ENCODE peak calls at places on chromosome 5, in six cellular contexts. U is epithelial cell of proximal tubule, W is tibial artery, Z is HFF-Myc, B is mucosa of descending colon, Q is AG10803. V is an unnamed sample.
A peak's percentile ranks its signal among the peaks of the same experiment; 100 is the strongest.

GRCh38 chr5:37789991-37790390 is 49.9 kb downstream of the GDNF start:
- DNase-seq in B (no peak), Q (peak; percentile 95), Z (no peak), W (no peak), U (peak; percentile 52), V (no peak)

GRCh38 chr5:96963267-96963666 is 27.4 kb downstream of the LNPEP start:
- DNase-seq in Z (peak; percentile 15), Q (peak; percentile 79), B (no peak), W (peak; percentile 74), U (no peak), V (peak; percentile 25)

GRCh38 chr5:87400305-87400899 is 12.3 kb downstream of the CCNH start:
- DNase-seq in Q (peak; percentile 45), B (no peak), W (no peak), U (no peak), Z (no peak), V (peak; percentile 50)

GRCh38 chr5:43106290-43106638 is 14.4 kb upstream of the ZNF131 start:
- DNase-seq in Z (no peak), U (no peak), B (no peak), W (no peak), Q (no peak), V (no peak)

GRCh38 chr5:33595303-33595702 is 154.5 kb downstream of the TARS1 start:
- DNase-seq in Q (no peak), B (no peak), Z (no peak), W (no peak), U (no peak), V (no peak)

GRCh38 chr5:102307232-102307631 is 11.1 kb upstream of the SLCO4C1 start:
- DNase-seq in B (no peak), W (no peak), Z (no peak), U (no peak), Q (no peak), V (no peak)

GRCh38 chr5:97408331-97408730 is 225.3 kb upstream of the RIOK2 start:
- DNase-seq in Z (no peak), B (no peak), Q (no peak), U (no peak), W (no peak), V (no peak)

GRCh38 chr5:151825445-151825844 is 53.7 kb downstream of the G3BP1 start:
- DNase-seq in U (no peak), B (peak; percentile 30), Q (peak; percentile 82), W (peak; percentile 45), Z (peak; percentile 69), V (peak; percentile 69)

GRCh38 chr5:108623826-108624225 is 123.9 kb upstream of the FER start:
- DNase-seq in Z (no peak), W (no peak), U (no peak), Q (no peak), B (no peak), V (no peak)

GRCh38 chr5:72465601-72466563 is 41.3 kb downstream of the ZNF366 start:
- DNase-seq in B (no peak), Z (no peak), Q (peak; percentile 48), U (no peak), W (no peak), V (no peak)

GRCh38 chr5:15245913-15246312 is 254.1 kb upstream of the FBXL7 start:
- DNase-seq in W (no peak), B (no peak), U (no peak), Z (no peak), Q (no peak), V (no peak)

GRCh38 chr5:157115502-157115901 is 6.7 kb upstream of the HAVCR2 start:
- DNase-seq in U (no peak), Q (no peak), Z (no peak), W (no peak), B (no peak), V (no peak)

GRCh38 chr5:64635056-64635686 is 55.1 kb upstream of the SHISAL2B start:
- DNase-seq in U (no peak), W (no peak), Z (peak; percentile 29), B (no peak), Q (peak; percentile 24), V (peak; percentile 44)

GRCh38 chr5:126519637-126520592 is 75.1 kb downstream of the ALDH7A1 start:
- DNase-seq in W (no peak), U (no peak), B (no peak), Q (peak; percentile 36), Z (no peak), V (no peak)

GRCh38 chr5:53874409-53874808 is 314.0 kb downstream of the NDUFS4 start:
- DNase-seq in Z (no peak), U (peak; percentile 52), Q (peak; percentile 25), B (no peak), W (no peak), V (peak; percentile 4)

GRCh38 chr5:150317048-150318003 is 14.6 kb upstream of the ARSI start:
- DNase-seq in Z (peak; percentile 75), U (peak; percentile 94), W (no peak), Q (peak; percentile 85), B (no peak), V (no peak)

GRCh38 chr5:181217805-181218065 is 5.3 kb upstream of the TRIM41 start:
- DNase-seq in W (no peak), B (peak; percentile 62), Z (no peak), Q (no peak), U (no peak), V (peak; percentile 31)

GRCh38 chr5:113128082-113128481 is 151.5 kb downstream of the DCP2 start:
- DNase-seq in U (no peak), Z (no peak), B (no peak), W (no peak), Q (no peak), V (no peak)

GRCh38 chr5:176389114-176389768 is 690 bp downstream of the HIGD2A start:
- DNase-seq in Z (no peak), Q (no peak), W (no peak), B (no peak), U (peak; percentile 3), V (no peak)

GRCh38 chr5:175120412-175120811 is 323.6 kb downstream of the DRD1 start:
- DNase-seq in U (no peak), W (no peak), B (no peak), Q (no peak), Z (no peak), V (no peak)

DNA sequence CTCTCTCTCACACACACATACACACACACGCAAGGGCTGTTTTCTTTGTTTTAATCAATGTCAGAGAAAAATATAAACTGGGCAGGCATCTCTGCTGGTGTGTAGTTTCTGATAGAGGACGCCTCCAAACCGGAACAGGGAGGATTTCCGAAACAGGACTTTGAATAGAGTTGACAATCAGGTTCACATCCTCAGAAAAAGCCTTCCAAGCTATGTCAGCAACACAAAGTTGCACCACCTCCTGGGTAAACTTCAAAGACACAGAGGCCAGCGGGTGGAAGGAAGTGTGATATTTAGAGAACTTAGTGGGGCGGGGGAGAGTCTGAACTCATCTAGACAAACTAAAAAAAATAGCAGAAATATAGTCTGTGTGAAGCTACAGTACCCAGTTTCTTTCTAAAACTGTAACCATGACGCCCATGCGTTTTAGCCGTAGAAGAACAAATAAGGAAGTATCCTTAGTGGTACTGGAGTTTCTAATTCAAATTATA is 1.2 kb downstream of the ST8SIA4 start:
- DNase-seq in B (peak; percentile 14), Z (no peak), W (peak; percentile 55), U (no peak), Q (no peak), V (peak; percentile 54)
- H3K4me3 ChIP-seq in B (no peak overlapping the region), Z (no peak overlapping the region), W (peak overlapping the region; percentile 50), U (peak overlapping the region; percentile 63), Q (no peak overlapping the region), V (peak overlapping the region; percentile 39)

DNA sequence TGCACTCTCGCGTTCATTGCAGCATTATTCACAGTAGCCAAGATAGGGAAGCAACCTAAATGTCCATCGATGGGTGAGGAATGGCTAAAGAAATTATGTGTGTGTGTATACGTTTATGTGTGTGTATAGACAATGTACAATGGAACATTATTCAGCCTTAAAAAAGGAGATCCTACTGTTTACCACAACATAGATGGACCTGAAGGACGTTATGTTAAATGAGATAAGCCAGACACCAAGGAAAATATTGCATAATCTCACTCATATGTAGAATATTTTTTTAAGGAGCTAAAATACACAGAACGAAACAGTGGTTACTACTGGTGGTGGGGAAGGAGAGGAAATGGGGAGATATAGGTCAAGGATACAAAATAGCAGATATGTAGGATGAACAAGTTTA is 2.4 kb downstream of the KIF2A start:
- DNase-seq in B (no peak), U (no peak), Z (no peak), W (no peak), Q (no peak), V (no peak)
- H3K4me3 ChIP-seq in B (no peak overlapping the region), U (no peak overlapping the region), Z (no peak overlapping the region), W (no peak overlapping the region), Q (no peak overlapping the region), V (no peak overlapping the region)

DNA sequence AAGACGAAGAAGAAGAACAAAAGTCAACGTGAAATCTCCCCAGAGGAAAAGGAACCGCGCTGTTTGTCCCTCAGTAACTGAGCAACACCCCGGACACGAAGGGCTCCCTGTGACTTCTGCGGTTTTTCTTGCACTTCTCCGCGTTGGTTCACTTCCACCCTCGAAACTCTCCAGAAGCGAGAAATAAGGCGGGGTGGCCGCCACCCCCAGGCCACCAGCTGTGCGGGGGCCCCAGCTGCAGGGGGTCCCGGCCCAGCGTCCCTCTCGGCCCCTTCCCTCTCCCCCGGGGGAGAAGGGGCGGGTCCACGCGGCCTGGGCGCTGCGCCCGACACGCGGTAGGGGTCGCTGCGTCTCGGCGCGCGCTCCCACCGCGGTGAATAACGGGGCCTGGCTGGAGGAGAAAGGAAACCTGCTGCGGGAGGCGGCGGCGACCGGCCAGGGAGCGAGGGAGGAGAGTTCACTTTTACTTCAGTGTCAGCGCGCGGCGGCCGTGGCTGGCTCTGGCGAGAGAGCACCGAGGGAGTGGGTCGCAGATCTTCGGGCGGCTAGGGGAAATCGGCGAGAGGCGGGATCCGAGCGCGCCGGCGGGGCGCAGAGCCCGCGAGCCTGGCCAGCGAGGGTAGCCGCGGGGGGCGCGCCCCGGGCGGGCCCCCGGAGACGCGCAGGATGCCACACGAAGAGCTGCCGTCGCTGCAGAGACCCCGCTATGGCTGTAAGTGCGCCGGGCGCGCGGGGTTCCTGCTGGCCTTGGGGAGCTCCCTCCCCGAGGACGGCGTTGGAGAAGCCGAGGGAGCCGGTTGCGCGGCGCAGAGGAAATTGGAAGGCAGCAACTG is at the start of gene IQGAP2:
- DNase-seq in Q (peak; percentile 15), Z (no peak), U (no peak), B (peak; percentile 91), W (peak; percentile 53), V (peak; percentile 84)
- H3K4me3 ChIP-seq in Q (peak within 1 kb of the TSS; percentile 54), Z (peak within 1 kb of the TSS; percentile 45), U (peak within 1 kb of the TSS; percentile 63), B (peak within 1 kb of the TSS; percentile 76), W (peak within 1 kb of the TSS; percentile 63), V (peak within 1 kb of the TSS; percentile 81)

GRCh38 chr5:103561670-103562069 is 919 bp downstream of the NUDT12 start:
- DNase-seq in U (no peak), W (no peak), B (no peak), Q (no peak), Z (no peak), V (peak; percentile 9)
- H3K4me3 ChIP-seq in U (peak overlapping the region; percentile 61), W (peak overlapping the region; percentile 66), B (no peak overlapping the region), Q (peak overlapping the region; percentile 92), Z (peak overlapping the region; percentile 63), V (no peak overlapping the region)

DNA sequence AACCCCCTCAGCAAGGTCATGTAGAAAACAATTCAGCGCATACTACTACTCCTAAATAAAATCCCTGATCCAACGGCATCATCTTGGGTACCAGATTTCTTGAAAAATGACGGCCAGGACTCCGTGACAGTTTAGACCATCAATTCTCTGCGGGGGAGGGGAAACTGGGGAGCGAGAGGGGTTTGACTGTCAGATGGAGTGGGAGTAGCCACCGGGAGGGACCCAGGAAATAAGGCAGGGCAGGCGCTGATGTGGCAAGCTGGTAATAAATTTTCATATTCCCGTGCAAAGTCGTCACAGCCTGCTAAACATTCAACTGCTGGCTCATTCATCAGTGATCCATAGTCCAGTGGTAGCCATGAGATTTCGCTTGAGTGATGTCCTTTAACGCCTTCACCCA is 447 bp upstream of the CDH18 start:
- DNase-seq in W (no peak), B (no peak), Q (no peak), U (no peak), Z (no peak), V (no peak)
- H3K4me3 ChIP-seq in W (no peak overlapping the region), B (no peak overlapping the region), Q (peak overlapping the region; percentile 2), U (peak overlapping the region; percentile 45), Z (no peak overlapping the region), V (no peak overlapping the region)

GRCh38 chr5:139657363-139658321 is 9.5 kb downstream of the CXXC5 start:
- DNase-seq in B (peak; percentile 39), Q (peak; percentile 63), U (no peak), W (no peak), Z (no peak), V (no peak)
- H3K4me3 ChIP-seq in B (no peak overlapping the region), Q (peak overlapping the region; percentile 15), U (no peak overlapping the region), W (no peak overlapping the region), Z (no peak overlapping the region), V (no peak overlapping the region)

V was measured in small intestine.